ENCODE peak calls at places on chromosomes 4 and X, in nine cellular contexts. One of them, this sample, is unnamed.

GRCh38 chrX:55488268-55488558 is 1.4 kb downstream of the USP51 start:
- DNase-seq in A549: no peak
- DNase-seq in mucosa of descending colon: no peak
- DNase-seq in BJ: no peak
- DNase-seq in fibroblast of mammary gland: no peak
- DNase-seq in nephron progenitor cell: no peak
- DNase-seq in GM12865: peak
- DNase-seq in astrocyte of the spinal cord: no peak
- DNase-seq in kidney: no peak
- DNase-seq in this sample: no peak

GRCh38 chrX:107632291-107632690 is 4.0 kb downstream of the PRPS1 start:
- DNase-seq in A549: no peak
- DNase-seq in mucosa of descending colon: no peak
- DNase-seq in BJ: no peak
- DNase-seq in fibroblast of mammary gland: no peak
- DNase-seq in nephron progenitor cell: no peak
- DNase-seq in GM12865: no peak
- DNase-seq in astrocyte of the spinal cord: no peak
- DNase-seq in kidney: no peak
- DNase-seq in this sample: no peak

GRCh38 chrX:41982966-41983365 is 59.6 kb upstream of the CASK start:
- DNase-seq in A549: no peak
- DNase-seq in mucosa of descending colon: no peak
- DNase-seq in BJ: no peak
- DNase-seq in fibroblast of mammary gland: no peak
- DNase-seq in nephron progenitor cell: no peak
- DNase-seq in GM12865: no peak
- DNase-seq in astrocyte of the spinal cord: no peak
- DNase-seq in kidney: no peak
- DNase-seq in this sample: no peak

GRCh38 chr4:139619644-139620043 is 46.0 kb upstream of the MGST2 start:
- DNase-seq in A549: no peak
- DNase-seq in mucosa of descending colon: peak
- DNase-seq in BJ: no peak
- DNase-seq in fibroblast of mammary gland: peak
- DNase-seq in nephron progenitor cell: no peak
- DNase-seq in GM12865: peak
- DNase-seq in astrocyte of the spinal cord: no peak
- DNase-seq in kidney: no peak
- DNase-seq in this sample: no peak

GRCh38 chr4:183588169-183588675 is 70.8 kb downstream of the RWDD4 start:
- DNase-seq in A549: no peak
- DNase-seq in mucosa of descending colon: no peak
- DNase-seq in BJ: no peak
- DNase-seq in fibroblast of mammary gland: peak
- DNase-seq in nephron progenitor cell: no peak
- DNase-seq in GM12865: no peak
- DNase-seq in astrocyte of the spinal cord: no peak
- DNase-seq in kidney: no peak
- DNase-seq in this sample: no peak

GRCh38 chrX:46573896-46574336 is 351 bp downstream of the CHST7 start:
- DNase-seq in A549: peak
- DNase-seq in mucosa of descending colon: peak
- DNase-seq in BJ: no peak
- DNase-seq in fibroblast of mammary gland: peak
- DNase-seq in nephron progenitor cell: peak
- DNase-seq in GM12865: peak
- DNase-seq in astrocyte of the spinal cord: peak
- DNase-seq in kidney: peak
- DNase-seq in this sample: peak

GRCh38 chr4:57073559-57073958 is 36.6 kb downstream of the IGFBP7 start:
- DNase-seq in A549: no peak
- DNase-seq in mucosa of descending colon: no peak
- DNase-seq in BJ: no peak
- DNase-seq in fibroblast of mammary gland: no peak
- DNase-seq in nephron progenitor cell: no peak
- DNase-seq in GM12865: no peak
- DNase-seq in astrocyte of the spinal cord: no peak
- DNase-seq in kidney: no peak
- DNase-seq in this sample: no peak

GRCh38 chrX:76427560-76428242 is at the start of gene MAGEE1:
- DNase-seq in A549: peak
- DNase-seq in mucosa of descending colon: peak
- DNase-seq in BJ: peak
- DNase-seq in fibroblast of mammary gland: peak
- DNase-seq in nephron progenitor cell: peak
- DNase-seq in GM12865: peak
- DNase-seq in astrocyte of the spinal cord: peak
- DNase-seq in kidney: peak
- DNase-seq in this sample: peak

GRCh38 chr4:7556558-7556957 is 121.8 kb upstream of the PSAPL1 start:
- DNase-seq in A549: no peak
- DNase-seq in mucosa of descending colon: no peak
- DNase-seq in BJ: no peak
- DNase-seq in fibroblast of mammary gland: no peak
- DNase-seq in nephron progenitor cell: no peak
- DNase-seq in GM12865: no peak
- DNase-seq in astrocyte of the spinal cord: no peak
- DNase-seq in kidney: no peak
- DNase-seq in this sample: no peak

GRCh38 chr4:106080376-106080775 is 185.1 kb downstream of the NPNT start:
- DNase-seq in A549: no peak
- DNase-seq in mucosa of descending colon: no peak
- DNase-seq in BJ: no peak
- DNase-seq in fibroblast of mammary gland: peak
- DNase-seq in nephron progenitor cell: no peak
- DNase-seq in GM12865: no peak
- DNase-seq in astrocyte of the spinal cord: no peak
- DNase-seq in kidney: no peak
- DNase-seq in this sample: no peak

GRCh38 chr4:155708782-155709181 is 42.1 kb downstream of the GUCY1A1 start:
- DNase-seq in A549: no peak
- DNase-seq in mucosa of descending colon: no peak
- DNase-seq in BJ: no peak
- DNase-seq in fibroblast of mammary gland: no peak
- DNase-seq in nephron progenitor cell: no peak
- DNase-seq in GM12865: no peak
- DNase-seq in astrocyte of the spinal cord: no peak
- DNase-seq in kidney: no peak
- DNase-seq in this sample: no peak

GRCh38 chr4:76342191-76342590 is 35.7 kb downstream of the STBD1 start:
- DNase-seq in A549: no peak
- DNase-seq in mucosa of descending colon: no peak
- DNase-seq in BJ: no peak
- DNase-seq in fibroblast of mammary gland: no peak
- DNase-seq in nephron progenitor cell: no peak
- DNase-seq in GM12865: no peak
- DNase-seq in astrocyte of the spinal cord: no peak
- DNase-seq in kidney: no peak
- DNase-seq in this sample: no peak

GRCh38 chr4:143391895-143392294 is 55.2 kb downstream of the GAB1 start:
- DNase-seq in A549: no peak
- DNase-seq in mucosa of descending colon: no peak
- DNase-seq in BJ: peak
- DNase-seq in fibroblast of mammary gland: peak
- DNase-seq in nephron progenitor cell: no peak
- DNase-seq in GM12865: no peak
- DNase-seq in astrocyte of the spinal cord: peak
- DNase-seq in kidney: no peak
- DNase-seq in this sample: no peak

GRCh38 chr4:2786152-2786671 is 6.7 kb upstream of the SH3BP2 start:
- DNase-seq in A549: no peak
- DNase-seq in mucosa of descending colon: peak
- DNase-seq in BJ: no peak
- DNase-seq in fibroblast of mammary gland: no peak
- DNase-seq in nephron progenitor cell: no peak
- DNase-seq in GM12865: peak
- DNase-seq in astrocyte of the spinal cord: no peak
- DNase-seq in kidney: peak
- DNase-seq in this sample: peak

GRCh38 chr4:30616943-30617646 is 103.1 kb upstream of the PCDH7 start:
- DNase-seq in A549: no peak
- DNase-seq in mucosa of descending colon: peak
- DNase-seq in BJ: no peak
- DNase-seq in fibroblast of mammary gland: peak
- DNase-seq in nephron progenitor cell: no peak
- DNase-seq in GM12865: no peak
- DNase-seq in astrocyte of the spinal cord: peak
- DNase-seq in kidney: no peak
- DNase-seq in this sample: no peak

GRCh38 chr4:158008551-158009218 is 164.1 kb downstream of the GASK1B start:
- DNase-seq in A549: no peak
- DNase-seq in mucosa of descending colon: no peak
- DNase-seq in BJ: no peak
- DNase-seq in fibroblast of mammary gland: peak
- DNase-seq in nephron progenitor cell: no peak
- DNase-seq in GM12865: no peak
- DNase-seq in astrocyte of the spinal cord: peak
- DNase-seq in kidney: no peak
- DNase-seq in this sample: no peak

GRCh38 chrX:16320765-16321355 is 153.6 kb downstream of the MAGEB17 start:
- DNase-seq in A549: no peak
- DNase-seq in mucosa of descending colon: no peak
- DNase-seq in BJ: no peak
- DNase-seq in fibroblast of mammary gland: peak
- DNase-seq in nephron progenitor cell: no peak
- DNase-seq in GM12865: no peak
- DNase-seq in astrocyte of the spinal cord: peak
- DNase-seq in kidney: no peak
- DNase-seq in this sample: no peak

DNA sequence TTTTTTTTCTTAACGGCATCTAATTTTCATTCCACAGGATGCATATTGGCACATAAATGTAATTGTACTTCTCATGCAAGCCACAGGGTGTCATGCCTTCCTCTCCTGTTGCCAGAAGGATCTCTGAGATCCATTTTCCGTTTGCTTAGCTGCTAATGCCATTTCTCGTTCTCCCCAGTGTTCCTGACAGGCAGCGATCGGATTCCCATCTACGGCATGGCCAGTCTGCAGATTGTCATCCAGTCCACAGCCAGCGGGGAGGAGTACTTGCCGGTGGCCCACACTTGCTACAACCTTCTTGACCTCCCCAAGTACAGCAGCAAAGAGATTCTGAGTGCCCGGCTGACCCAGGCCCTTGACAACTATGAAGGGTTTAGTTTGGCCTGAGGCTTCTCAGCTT is 8.9 kb upstream of the NAP1L5 start:
- DNase-seq in A549: peak
- DNase-seq in mucosa of descending colon: no peak
- DNase-seq in BJ: no peak
- DNase-seq in fibroblast of mammary gland: peak
- DNase-seq in nephron progenitor cell: peak
- DNase-seq in GM12865: no peak
- DNase-seq in astrocyte of the spinal cord: peak
- DNase-seq in kidney: peak
- DNase-seq in this sample: no peak
- TF ChIP-seq CTCF in A549: peak
- TF ChIP-seq CTCF in mucosa of descending colon: no peak
- TF ChIP-seq CTCF in BJ: peak
- TF ChIP-seq CTCF in fibroblast of mammary gland: peak
- TF ChIP-seq CTCF in nephron progenitor cell: peak
- TF ChIP-seq CTCF in GM12865: no peak
- TF ChIP-seq CTCF in astrocyte of the spinal cord: peak
- TF ChIP-seq CTCF in kidney: peak
- TF ChIP-seq CTCF in this sample: no peak

DNA sequence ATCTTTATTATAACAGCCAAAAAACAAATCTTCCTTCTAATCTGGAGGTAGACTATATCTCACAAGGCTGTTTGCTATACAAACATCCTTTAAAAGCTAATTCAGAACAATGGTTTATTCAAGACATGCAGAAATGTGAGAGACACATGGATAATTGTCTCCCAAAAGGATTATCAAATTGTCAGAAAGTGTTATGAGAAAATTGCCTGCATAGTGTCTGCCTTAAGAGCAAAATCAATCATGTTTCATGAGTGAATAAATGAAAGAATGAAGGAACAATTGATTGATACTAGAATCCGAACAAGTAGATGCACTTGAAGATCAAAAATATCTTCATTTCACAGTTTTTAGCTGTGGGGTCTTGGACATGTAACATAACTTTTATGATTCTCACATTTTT is 621.7 kb upstream of the BOD1L1 start:
- DNase-seq in A549: no peak
- DNase-seq in mucosa of descending colon: no peak
- DNase-seq in BJ: no peak
- DNase-seq in fibroblast of mammary gland: no peak
- DNase-seq in nephron progenitor cell: no peak
- DNase-seq in GM12865: no peak
- DNase-seq in astrocyte of the spinal cord: no peak
- DNase-seq in kidney: no peak
- DNase-seq in this sample: no peak
- TF ChIP-seq CTCF in A549: no peak
- TF ChIP-seq CTCF in mucosa of descending colon: no peak
- TF ChIP-seq CTCF in BJ: no peak
- TF ChIP-seq CTCF in fibroblast of mammary gland: no peak
- TF ChIP-seq CTCF in nephron progenitor cell: no peak
- TF ChIP-seq CTCF in GM12865: no peak
- TF ChIP-seq CTCF in astrocyte of the spinal cord: no peak
- TF ChIP-seq CTCF in kidney: no peak
- TF ChIP-seq CTCF in this sample: no peak

DNA sequence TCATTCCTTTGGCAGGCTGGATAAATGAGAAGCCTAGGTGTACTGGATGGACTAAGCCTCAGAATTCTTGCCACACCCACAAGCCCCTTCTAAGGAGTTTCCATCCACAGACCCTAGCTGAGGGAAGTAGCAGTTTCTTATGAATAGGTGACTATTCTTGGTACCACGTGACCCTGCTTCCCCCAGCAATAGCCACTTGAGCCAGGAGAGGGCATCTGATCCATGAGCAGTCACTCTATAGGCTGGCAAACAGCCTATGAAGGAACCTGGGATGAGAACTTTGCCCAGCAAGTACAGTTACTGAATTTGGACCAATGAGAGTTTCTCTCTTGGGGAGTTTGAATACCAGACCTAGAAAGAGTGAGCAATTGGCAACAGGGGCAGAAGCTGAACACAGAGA is 84.0 kb downstream of the RTL9 start:
- DNase-seq in A549: peak
- DNase-seq in mucosa of descending colon: peak
- DNase-seq in BJ: no peak
- DNase-seq in fibroblast of mammary gland: peak
- DNase-seq in nephron progenitor cell: peak
- DNase-seq in GM12865: peak
- DNase-seq in astrocyte of the spinal cord: peak
- DNase-seq in kidney: no peak
- DNase-seq in this sample: no peak
- TF ChIP-seq CTCF in A549: no peak
- TF ChIP-seq CTCF in mucosa of descending colon: no peak
- TF ChIP-seq CTCF in BJ: peak
- TF ChIP-seq CTCF in fibroblast of mammary gland: peak
- TF ChIP-seq CTCF in nephron progenitor cell: peak
- TF ChIP-seq CTCF in GM12865: peak
- TF ChIP-seq CTCF in astrocyte of the spinal cord: peak
- TF ChIP-seq CTCF in kidney: no peak
- TF ChIP-seq CTCF in this sample: no peak

DNA sequence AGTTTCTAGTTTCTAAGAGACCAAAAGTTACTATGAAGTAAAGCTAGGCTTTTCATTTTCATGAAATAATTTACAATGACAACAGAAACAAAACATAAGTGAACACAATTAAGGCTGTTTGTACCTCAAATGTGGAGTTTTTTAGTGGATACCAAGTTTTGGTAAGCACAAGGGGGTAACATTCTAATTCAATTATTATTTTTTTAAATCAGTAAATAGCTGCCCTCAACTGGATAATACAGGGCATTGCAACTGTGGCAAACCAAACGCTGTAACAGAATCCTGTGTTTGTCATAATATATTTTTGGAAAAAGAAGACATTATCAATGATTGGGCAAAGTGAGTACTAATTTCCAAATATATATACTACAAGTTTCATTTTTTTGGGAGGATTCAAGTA is 150.3 kb downstream of the FBXW7 start:
- DNase-seq in A549: no peak
- DNase-seq in mucosa of descending colon: no peak
- DNase-seq in BJ: no peak
- DNase-seq in fibroblast of mammary gland: peak
- DNase-seq in nephron progenitor cell: no peak
- DNase-seq in GM12865: no peak
- DNase-seq in astrocyte of the spinal cord: peak
- DNase-seq in kidney: no peak
- DNase-seq in this sample: no peak
- TF ChIP-seq CTCF in A549: peak
- TF ChIP-seq CTCF in mucosa of descending colon: no peak
- TF ChIP-seq CTCF in BJ: peak
- TF ChIP-seq CTCF in fibroblast of mammary gland: peak
- TF ChIP-seq CTCF in nephron progenitor cell: peak
- TF ChIP-seq CTCF in GM12865: peak
- TF ChIP-seq CTCF in astrocyte of the spinal cord: peak
- TF ChIP-seq CTCF in kidney: peak
- TF ChIP-seq CTCF in this sample: no peak